ENCODE peak calls at places on chromosome X, in five cellular contexts. One of them, this sample, is unnamed.

GRCh38 chrX:109952985-109953905 is 49.7 kb upstream of the TMEM164 start:
- DNase-seq in fibroblast of pulmonary artery: peak; percentile 37
- DNase-seq in OCI-LY7: no peak
- DNase-seq in AG09309: no peak
- DNase-seq in NB4: no peak
- DNase-seq in this sample: no peak

GRCh38 chrX:140775211-140775610 is 65.7 kb downstream of the LINC00632 start:
- DNase-seq in fibroblast of pulmonary artery: peak; percentile 11
- DNase-seq in OCI-LY7: no peak
- DNase-seq in AG09309: no peak
- DNase-seq in NB4: no peak
- DNase-seq in this sample: no peak

GRCh38 chrX:107715331-107716044 is 60.1 kb downstream of the TSC22D3 start:
- DNase-seq in fibroblast of pulmonary artery: peak; percentile 37
- DNase-seq in OCI-LY7: peak; percentile 31
- DNase-seq in AG09309: no peak
- DNase-seq in NB4: peak; percentile 30
- DNase-seq in this sample: no peak

GRCh38 chrX:7133036-7133412 is 14.5 kb upstream of the STS start:
- DNase-seq in fibroblast of pulmonary artery: peak; percentile 41
- DNase-seq in OCI-LY7: no peak
- DNase-seq in AG09309: no peak
- DNase-seq in NB4: no peak
- DNase-seq in this sample: no peak

GRCh38 chrX:45011131-45011530 is 138.1 kb downstream of the KDM6A start:
- DNase-seq in fibroblast of pulmonary artery: peak; percentile 30
- DNase-seq in OCI-LY7: no peak
- DNase-seq in AG09309: peak; percentile 18
- DNase-seq in NB4: no peak
- DNase-seq in this sample: no peak

GRCh38 chrX:2264179-2265030 is 236.4 kb downstream of the DHRSX start:
- DNase-seq in fibroblast of pulmonary artery: no peak
- DNase-seq in OCI-LY7: peak; percentile 23
- DNase-seq in AG09309: no peak
- DNase-seq in NB4: no peak
- DNase-seq in this sample: no peak

GRCh38 chrX:154714925-154715324 is 36.0 kb downstream of the GAB3 start:
- DNase-seq in fibroblast of pulmonary artery: peak; percentile 65
- DNase-seq in OCI-LY7: peak; percentile 47
- DNase-seq in AG09309: no peak
- DNase-seq in NB4: peak; percentile 71
- DNase-seq in this sample: no peak

GRCh38 chrX:45774961-45775360 is 574.3 kb upstream of the DIPK2B start:
- DNase-seq in fibroblast of pulmonary artery: peak; percentile 83
- DNase-seq in OCI-LY7: no peak
- DNase-seq in AG09309: peak; percentile 68
- DNase-seq in NB4: peak; percentile 68
- DNase-seq in this sample: no peak

GRCh38 chrX:54419559-54420302 is 20.5 kb upstream of the TSR2 start:
- DNase-seq in fibroblast of pulmonary artery: no peak
- DNase-seq in OCI-LY7: no peak
- DNase-seq in AG09309: no peak
- DNase-seq in NB4: no peak
- DNase-seq in this sample: no peak

GRCh38 chrX:132390817-132391216 is 98.0 kb downstream of the MBNL3 start:
- DNase-seq in fibroblast of pulmonary artery: no peak
- DNase-seq in OCI-LY7: no peak
- DNase-seq in AG09309: no peak
- DNase-seq in NB4: no peak
- DNase-seq in this sample: no peak

GRCh38 chrX:77617206-77617605 is 168.8 kb downstream of the ATRX start:
- DNase-seq in fibroblast of pulmonary artery: no peak
- DNase-seq in OCI-LY7: no peak
- DNase-seq in AG09309: no peak
- DNase-seq in NB4: no peak
- DNase-seq in this sample: no peak

GRCh38 chrX:21996872-21997271 is 35.3 kb upstream of the PHEX start:
- DNase-seq in fibroblast of pulmonary artery: peak; percentile 83
- DNase-seq in OCI-LY7: no peak
- DNase-seq in AG09309: peak; percentile 2
- DNase-seq in NB4: peak; percentile 84
- DNase-seq in this sample: no peak

GRCh38 chrX:72495041-72495440 is 77.6 kb downstream of the HDAC8 start:
- DNase-seq in fibroblast of pulmonary artery: no peak
- DNase-seq in OCI-LY7: no peak
- DNase-seq in AG09309: no peak
- DNase-seq in NB4: no peak
- DNase-seq in this sample: no peak

GRCh38 chrX:40684092-40684491 is 36.7 kb upstream of the CXorf38 start:
- DNase-seq in fibroblast of pulmonary artery: no peak
- DNase-seq in OCI-LY7: no peak
- DNase-seq in AG09309: no peak
- DNase-seq in NB4: no peak
- DNase-seq in this sample: no peak

GRCh38 chrX:71365356-71365875 is 741 bp upstream of the TAF1 start:
- DNase-seq in fibroblast of pulmonary artery: no peak
- DNase-seq in OCI-LY7: no peak
- DNase-seq in AG09309: no peak
- DNase-seq in NB4: no peak
- DNase-seq in this sample: no peak

GRCh38 chrX:69503835-69504625 is at the start of gene NALF2:
- DNase-seq in fibroblast of pulmonary artery: peak; percentile 70
- DNase-seq in OCI-LY7: peak; percentile 80
- DNase-seq in AG09309: no peak
- DNase-seq in NB4: peak; percentile 12
- DNase-seq in this sample: no peak
- TF ChIP-seq CTCF in fibroblast of pulmonary artery: no peak
- TF ChIP-seq CTCF in OCI-LY7: no peak
- TF ChIP-seq CTCF in AG09309: no peak
- TF ChIP-seq CTCF in NB4: no peak
- TF ChIP-seq CTCF in this sample: no peak

DNA sequence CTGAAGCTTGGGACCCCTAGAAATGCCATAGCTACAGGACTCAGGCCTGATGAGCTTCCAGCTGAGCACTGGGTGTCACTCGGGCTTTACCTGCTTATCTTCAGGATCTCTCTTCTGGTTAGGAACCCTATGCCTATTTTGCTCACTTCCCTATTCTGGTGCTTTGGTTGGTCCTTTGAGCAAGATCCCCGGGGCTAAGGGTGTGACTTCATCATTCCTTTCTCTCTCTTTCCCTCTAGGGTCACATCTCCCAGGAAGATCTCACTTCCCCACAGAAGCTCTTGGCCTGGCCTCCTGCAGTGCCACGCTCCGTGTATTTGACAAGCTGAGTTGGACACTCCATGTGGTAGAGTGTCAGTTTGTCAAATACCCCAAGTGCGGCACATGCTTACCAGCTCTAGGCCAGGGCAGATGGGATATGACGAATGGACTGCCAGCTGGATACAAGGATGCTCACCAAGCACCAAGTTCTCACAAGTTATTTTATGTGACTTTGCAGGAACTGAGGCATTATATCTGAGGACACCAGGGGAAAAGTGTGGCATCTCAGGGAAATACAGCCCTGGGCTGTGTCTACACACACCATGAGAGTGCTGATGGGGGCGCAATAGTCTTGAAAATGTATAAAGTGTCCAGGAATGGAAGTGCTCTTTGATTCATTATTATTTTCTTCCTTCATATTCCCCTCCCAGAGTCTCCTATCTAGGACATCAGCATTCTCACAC is 21.1 kb downstream of the VSIG4 start:
- DNase-seq in fibroblast of pulmonary artery: no peak
- DNase-seq in OCI-LY7: no peak
- DNase-seq in AG09309: no peak
- DNase-seq in NB4: peak; percentile 73
- DNase-seq in this sample: no peak
- H3K4me3 ChIP-seq in fibroblast of pulmonary artery: no peak overlapping the region
- H3K4me3 ChIP-seq in OCI-LY7: no peak overlapping the region
- H3K4me3 ChIP-seq in AG09309: no peak overlapping the region
- H3K4me3 ChIP-seq in NB4: peak overlapping the region; percentile 93
- H3K4me3 ChIP-seq in this sample: no peak overlapping the region

GRCh38 chrX:66024570-66024969 is 15.3 kb downstream of the VSIG4 start:
- DNase-seq in fibroblast of pulmonary artery: no peak
- DNase-seq in OCI-LY7: no peak
- DNase-seq in AG09309: no peak
- DNase-seq in NB4: peak; percentile 51
- DNase-seq in this sample: no peak

GRCh38 chrX:66023726-66024467 is 16.0 kb downstream of the VSIG4 start:
- DNase-seq in fibroblast of pulmonary artery: no peak
- DNase-seq in OCI-LY7: no peak
- DNase-seq in AG09309: no peak
- DNase-seq in NB4: peak; percentile 29
- DNase-seq in this sample: no peak

GRCh38 chrX:66021407-66021757 is 18.5 kb downstream of the VSIG4 start:
- DNase-seq in fibroblast of pulmonary artery: no peak
- DNase-seq in OCI-LY7: no peak
- DNase-seq in AG09309: no peak
- DNase-seq in NB4: peak; percentile 74
- DNase-seq in this sample: no peak

GRCh38 chrX:66021758-66022741 is 17.8 kb downstream of the VSIG4 start:
- DNase-seq in fibroblast of pulmonary artery: no peak
- DNase-seq in OCI-LY7: no peak
- DNase-seq in AG09309: no peak
- DNase-seq in NB4: peak; percentile 81
- DNase-seq in this sample: no peak

GRCh38 chrX:66022742-66023725 is 16.8 kb downstream of the VSIG4 start:
- DNase-seq in fibroblast of pulmonary artery: no peak
- DNase-seq in OCI-LY7: no peak
- DNase-seq in AG09309: no peak
- DNase-seq in NB4: peak; percentile 79
- DNase-seq in this sample: no peak
- TF ChIP-seq CTCF in fibroblast of pulmonary artery: peak; percentile 10
- TF ChIP-seq CTCF in OCI-LY7: peak; percentile 71
- TF ChIP-seq CTCF in AG09309: peak; percentile 26
- TF ChIP-seq CTCF in NB4: peak; percentile 52
- TF ChIP-seq CTCF in this sample: no peak

GRCh38 chrX:125289209-125289608 is 30.5 kb upstream of the TEX13C start:
- DNase-seq in fibroblast of pulmonary artery: no peak
- DNase-seq in OCI-LY7: no peak
- DNase-seq in AG09309: no peak
- DNase-seq in NB4: no peak
- DNase-seq in this sample: no peak
- H3K4me3 ChIP-seq in fibroblast of pulmonary artery: no peak overlapping the region
- H3K4me3 ChIP-seq in OCI-LY7: no peak overlapping the region
- H3K4me3 ChIP-seq in AG09309: no peak overlapping the region
- H3K4me3 ChIP-seq in NB4: no peak overlapping the region
- H3K4me3 ChIP-seq in this sample: no peak overlapping the region

This sample was measured in astrocyte of the cerebellum.